ENCODE peak calls at places on chromosomes 2 and 18, in four cellular contexts. L, U, V and C are unnamed samples.

GRCh38 chr2:195498176-195498575 is 158.8 kb upstream of the SLC39A10 start:
- DNase-seq in U (peak), L (peak), V (peak), C (no peak)

GRCh38 chr2:36441816-36442215 is 86.2 kb downstream of the CRIM1 start:
- DNase-seq in L (no peak), U (peak), V (no peak), C (no peak)

GRCh38 chr18:4106407-4107033 is 348.6 kb downstream of the DLGAP1 start:
- DNase-seq in V (peak), L (peak), U (peak), C (peak)

GRCh38 chr2:205858781-205859478 is 176.6 kb downstream of the NRP2 start:
- DNase-seq in U (peak), L (peak), V (peak), C (no peak)

GRCh38 chr2:207337234-207338219 is 171.8 kb upstream of the KLF7 start:
- DNase-seq in L (no peak), U (peak), V (no peak), C (no peak)

GRCh38 chr18:28208712-28209265 is 31.9 kb upstream of the CDH2 start:
- DNase-seq in V (no peak), L (no peak), U (no peak), C (no peak)

GRCh38 chr2:19870792-19871191 is 31.0 kb downstream of the TTC32 start:
- DNase-seq in L (no peak), U (no peak), V (no peak), C (no peak)

GRCh38 chr2:121450301-121450700 is 80.4 kb upstream of the RNU4ATAC start:
- DNase-seq in U (no peak), L (no peak), V (no peak), C (no peak)

GRCh38 chr2:101380376-101380775 is 6.9 kb downstream of the CREG2 start:
- DNase-seq in V (no peak), U (peak), L (no peak), C (peak)

GRCh38 chr18:69819460-69819859 is 128.2 kb downstream of the CD226 start:
- DNase-seq in U (no peak), V (no peak), L (no peak), C (no peak)

GRCh38 chr2:20574423-20574911 is 76.4 kb downstream of the HS1BP3 start:
- DNase-seq in V (no peak), U (no peak), L (no peak), C (no peak)

GRCh38 chr2:12006841-12007240 is 260.4 kb downstream of the LPIN1 start:
- DNase-seq in V (no peak), U (peak), L (no peak), C (no peak)

GRCh38 chr18:57436193-57436964 is 1.2 kb downstream of the ONECUT2 start:
- DNase-seq in V (no peak), U (no peak), L (no peak), C (no peak)

GRCh38 chr18:57436965-57437333 is 1.8 kb downstream of the ONECUT2 start:
- DNase-seq in U (no peak), L (no peak), V (no peak), C (no peak)

GRCh38 chr18:57438669-57439616 is 3.8 kb downstream of the ONECUT2 start:
- DNase-seq in V (no peak), U (no peak), L (no peak), C (no peak)

GRCh38 chr18:57437782-57438668 is 2.9 kb downstream of the ONECUT2 start:
- DNase-seq in V (peak), U (peak), L (no peak), C (no peak)

DNA sequence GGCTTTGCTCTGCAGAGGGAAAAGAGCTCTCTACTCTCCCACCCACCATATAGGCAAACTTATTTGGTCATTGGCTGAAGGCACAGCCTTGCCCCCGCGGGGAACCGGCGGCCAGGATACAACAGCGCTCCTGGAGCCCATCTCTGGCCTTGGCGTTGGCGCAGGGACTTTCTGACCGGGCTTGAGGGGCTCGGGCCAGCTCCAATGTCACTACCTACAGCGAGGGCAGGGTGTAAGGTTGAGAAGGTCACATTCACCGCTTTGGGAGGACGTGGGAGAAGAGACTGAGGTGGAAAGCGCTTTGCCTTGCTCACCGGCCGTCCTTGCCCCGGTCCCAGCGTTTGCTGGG is 2.2 kb downstream of the ONECUT2 start:
- DNase-seq in U (no peak), L (no peak), V (no peak), C (no peak)
- H3K4me3 ChIP-seq in U (no peak), L (peak), V (peak), C (no peak)

DNA sequence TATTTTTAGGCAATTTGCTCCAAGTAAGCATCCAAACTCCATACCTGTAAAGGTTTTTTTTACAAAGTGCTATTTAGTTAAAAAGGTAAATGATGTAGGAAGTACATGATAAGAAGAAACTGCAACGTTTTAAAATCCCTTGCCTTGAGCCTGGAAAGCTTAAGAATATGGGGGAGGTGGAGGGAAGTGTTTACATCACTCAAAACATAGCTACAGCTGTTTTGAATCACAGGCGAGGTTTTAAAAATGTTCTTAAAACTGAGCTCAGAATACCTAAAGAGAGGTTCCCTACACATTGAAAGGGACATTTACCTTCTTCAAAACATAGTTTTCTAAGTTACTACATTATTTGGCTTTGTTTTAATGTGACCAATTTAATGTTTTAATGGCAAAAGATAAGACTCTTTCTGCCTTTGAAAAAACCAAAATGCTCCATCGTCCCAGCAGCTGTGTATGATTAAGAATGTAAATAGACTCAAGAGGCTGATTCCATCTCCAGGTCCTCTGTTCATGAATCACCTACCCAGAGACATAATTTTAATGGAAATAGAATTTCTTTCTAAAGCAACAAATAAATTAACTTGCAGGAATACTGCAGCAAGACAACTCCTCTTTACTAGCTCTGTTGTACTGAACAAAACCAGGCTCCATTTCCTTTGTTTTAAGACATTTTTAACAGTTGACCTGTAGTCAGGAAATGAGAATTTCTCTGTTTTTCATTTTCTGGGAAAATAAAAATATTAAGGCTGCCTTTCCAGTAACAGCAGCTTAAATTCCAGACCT is 33.9 kb upstream of the WDR75 start:
- DNase-seq in U (peak), L (no peak), V (no peak), C (no peak)
- H3K4me3 ChIP-seq in U (peak), L (no peak), V (no peak), C (no peak)

GRCh38 chr2:231190531-231191197 is 7.8 kb upstream of the ARMC9 start:
- DNase-seq in U (peak), L (peak), V (peak), C (peak)
- H3K4me3 ChIP-seq in U (peak), L (peak), V (peak), C (peak)

DNA sequence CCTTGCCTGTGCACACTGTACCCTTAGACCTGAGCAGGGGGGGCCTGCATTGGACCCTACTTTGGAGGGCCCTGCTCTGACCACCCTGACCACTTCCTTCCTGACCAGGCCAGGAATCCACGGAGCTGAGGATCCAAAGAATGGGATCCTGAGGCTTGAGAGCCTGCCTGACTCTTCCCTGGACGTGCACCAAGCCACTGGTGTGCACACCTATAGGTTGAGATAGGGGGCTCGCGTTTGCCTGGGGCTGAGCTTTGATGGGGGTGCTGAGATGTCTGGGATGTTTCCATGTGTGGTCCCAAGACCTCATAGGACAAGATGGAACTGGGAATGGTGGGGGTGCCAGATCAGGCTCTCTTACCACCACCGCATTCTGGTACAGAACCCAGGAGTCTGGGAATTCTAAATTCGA is 69.6 kb downstream of the TGOLN2 start:
- DNase-seq in L (no peak), U (no peak), V (no peak), C (no peak)
- H3K4me3 ChIP-seq in L (no peak), U (no peak), V (no peak), C (no peak)

GRCh38 chr2:64151498-64151897 is 7.3 kb upstream of the PELI1 start:
- DNase-seq in U (no peak), L (no peak), V (no peak), C (no peak)
- H3K4me3 ChIP-seq in U (no peak), L (no peak), V (no peak), C (no peak)

GRCh38 chr2:47695800-47696477 is 87.0 kb upstream of the MSH6 start:
- DNase-seq in U (no peak), V (no peak), L (no peak), C (no peak)

GRCh38 chr2:47699533-47700215 is 83.3 kb upstream of the MSH6 start:
- DNase-seq in U (no peak), L (no peak), V (no peak), C (no peak)

GRCh38 chr2:47696478-47696831 is 86.5 kb upstream of the MSH6 start:
- DNase-seq in L (no peak), U (no peak), V (no peak), C (no peak)

GRCh38 chr2:47697000-47697601 is 85.8 kb upstream of the MSH6 start:
- DNase-seq in V (no peak), L (no peak), U (no peak), C (no peak)
- H3K4me3 ChIP-seq in V (no peak), L (no peak), U (no peak), C (no peak)

GRCh38 chr2:238286987-238287386 is 1.4 kb downstream of the PER2 start:
- DNase-seq in V (peak), U (no peak), L (no peak), C (peak)

GRCh38 chr2:238284802-238285515 is 3.5 kb downstream of the PER2 start:
- DNase-seq in U (no peak), L (peak), V (peak), C (no peak)

GRCh38 chr2:238285653-238286082 is 2.7 kb downstream of the PER2 start:
- DNase-seq in L (peak), U (peak), V (peak), C (peak)

GRCh38 chr2:238286551-238286950 is 1.9 kb downstream of the PER2 start:
- DNase-seq in U (peak), V (peak), L (peak), C (peak)

GRCh38 chr2:238286095-238286494 is 2.3 kb downstream of the PER2 start:
- DNase-seq in L (no peak), U (no peak), V (no peak), C (no peak)
- H3K4me3 ChIP-seq in L (peak), U (no peak), V (no peak), C (no peak)